ENCODE peak calls at places on chromosomes 2 and 18, in six cellular contexts. O is NCI-H2029; N is MM.1S; W is uterus; P is stimulated activated CD4-positive, alpha-beta T cell treated with anti-CD3 and anti-CD28 coated beads, Interleukin-1b, Interleukin-23, amount 100 ng/mL, for 24 hours; G is GM20000. B is an unnamed sample.

GRCh38 chr2:79717364-79718007 is 204.6 kb downstream of the CTNNA2 start:
- DNase-seq in O (no peak), N (no peak), W (no peak), P (no peak), G (no peak), B (no peak)

GRCh38 chr2:240557808-240558207 is at the start of gene ANKMY1:
- DNase-seq in O (peak), N (no peak), W (peak), P (no peak), G (peak), B (no peak)

GRCh38 chr2:156182132-156182531 is 150.4 kb downstream of the NR4A2 start:
- DNase-seq in O (peak), N (no peak), W (no peak), P (no peak), G (no peak), B (no peak)

GRCh38 chr18:9750606-9751304 is 42.7 kb downstream of the RAB31 start:
- DNase-seq in O (no peak), N (no peak), W (no peak), P (no peak), G (no peak), B (no peak)

GRCh38 chr2:68318686-68319396 is 908 bp downstream of the CNRIP1 start:
- DNase-seq in O (no peak), N (no peak), W (peak), P (no peak), G (no peak), B (no peak)

GRCh38 chr2:232645061-232645460 is 11.7 kb downstream of the EFHD1 start:
- DNase-seq in O (no peak), N (no peak), W (no peak), P (no peak), G (no peak), B (no peak)

GRCh38 chr2:45885111-45885685 is 233.7 kb downstream of the PRKCE start:
- DNase-seq in O (no peak), N (no peak), W (no peak), P (no peak), G (no peak), B (no peak)

GRCh38 chr2:6723865-6724571 is 141.7 kb downstream of the CMPK2 start:
- DNase-seq in O (peak), N (no peak), W (no peak), P (no peak), G (no peak), B (no peak)

GRCh38 chr2:226813148-226813701 is 13.6 kb upstream of the IRS1 start:
- DNase-seq in O (no peak), N (no peak), W (no peak), P (no peak), G (no peak), B (no peak)